ENCODE peak calls at places on chromosomes 13 and 19, in seven cellular contexts. M is choroid plexus epithelial cell, P is AG09319, W is SK-N-SH, V is ovary, K is neural progenitor cell, T is K562. Q is an unnamed sample.

GRCh38 chr13:98997738-98998641 is 20.1 kb upstream of the DOCK9 start:
- DNase-seq in P (no peak), V (no peak), W (no peak), K (no peak), M (no peak), T (no peak), Q (no peak)

GRCh38 chr13:46085737-46086136 is 19.1 kb downstream of the CPB2 start:
- DNase-seq in T (no peak), P (no peak), K (no peak), M (no peak), V (no peak), W (no peak), Q (no peak)

GRCh38 chr13:21124853-21125252 is 51.5 kb downstream of the SKA3 start:
- DNase-seq in V (no peak), M (peak), W (peak), K (peak), P (no peak), T (no peak), Q (peak)

GRCh38 chr19:48719263-48720171 is at the start of gene MAMSTR:
- DNase-seq in P (no peak), K (no peak), M (no peak), V (peak), T (no peak), W (no peak), Q (no peak)

GRCh38 chr19:5150902-5151741 is 182.2 kb downstream of the KDM4B start:
- DNase-seq in M (no peak), P (no peak), W (peak), V (no peak), K (no peak), T (no peak), Q (no peak)

GRCh38 chr13:35917252-35917941 is 213.8 kb downstream of the DCLK1 start:
- DNase-seq in P (no peak), W (no peak), K (no peak), M (peak), T (no peak), V (no peak), Q (no peak)

GRCh38 chr19:19459707-19460251 is 54.3 kb downstream of the GATAD2A start:
- DNase-seq in P (no peak), V (no peak), W (no peak), K (no peak), M (peak), T (peak), Q (no peak)

GRCh38 chr19:6214881-6215541 is 64.8 kb downstream of the MLLT1 start:
- DNase-seq in K (no peak), M (no peak), P (no peak), V (peak), T (no peak), W (no peak), Q (no peak)

GRCh38 chr19:55690109-55690768 is 15.2 kb downstream of the EPN1 start:
- DNase-seq in T (no peak), W (no peak), V (no peak), M (no peak), P (no peak), K (no peak), Q (no peak)

GRCh38 chr19:15280048-15280725 is 47.9 kb upstream of the EPHX3 start:
- DNase-seq in W (no peak), M (no peak), P (no peak), T (no peak), K (no peak), V (no peak), Q (no peak)

GRCh38 chr13:63842102-63842501 is 2426.5 kb upstream of the PCDH20 start:
- DNase-seq in T (no peak), W (no peak), K (no peak), P (no peak), V (no peak), M (no peak), Q (no peak)
- TF ChIP-seq CTCF in T (no peak), W (no peak), K (no peak), P (no peak), V (no peak), M (no peak), Q (no peak)

DNA sequence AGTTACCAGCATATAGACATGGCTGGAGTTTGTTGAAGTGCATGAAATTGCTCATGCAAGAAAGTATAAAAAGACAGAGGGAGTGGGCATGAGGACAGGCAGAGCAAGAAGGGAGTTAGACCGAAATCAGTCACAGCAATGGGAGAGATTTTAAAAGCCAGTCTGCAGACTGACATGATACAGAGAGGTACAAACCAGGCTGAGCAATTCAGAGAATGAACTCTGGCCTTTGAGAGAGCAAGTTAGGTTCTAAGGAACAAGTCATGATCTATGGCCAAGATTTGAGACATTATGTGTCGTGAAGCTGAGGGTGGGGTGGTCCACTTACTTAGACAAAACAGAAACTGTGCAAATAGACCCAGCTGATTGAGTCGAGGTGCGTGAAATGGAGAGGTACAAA is 93.4 kb upstream of the TSC22D1 start:
- DNase-seq in P (no peak), V (no peak), K (no peak), M (no peak), T (no peak), W (no peak), Q (no peak)
- TF ChIP-seq CTCF in P (no peak), V (no peak), K (no peak), M (no peak), T (no peak), W (no peak), Q (no peak)

DNA sequence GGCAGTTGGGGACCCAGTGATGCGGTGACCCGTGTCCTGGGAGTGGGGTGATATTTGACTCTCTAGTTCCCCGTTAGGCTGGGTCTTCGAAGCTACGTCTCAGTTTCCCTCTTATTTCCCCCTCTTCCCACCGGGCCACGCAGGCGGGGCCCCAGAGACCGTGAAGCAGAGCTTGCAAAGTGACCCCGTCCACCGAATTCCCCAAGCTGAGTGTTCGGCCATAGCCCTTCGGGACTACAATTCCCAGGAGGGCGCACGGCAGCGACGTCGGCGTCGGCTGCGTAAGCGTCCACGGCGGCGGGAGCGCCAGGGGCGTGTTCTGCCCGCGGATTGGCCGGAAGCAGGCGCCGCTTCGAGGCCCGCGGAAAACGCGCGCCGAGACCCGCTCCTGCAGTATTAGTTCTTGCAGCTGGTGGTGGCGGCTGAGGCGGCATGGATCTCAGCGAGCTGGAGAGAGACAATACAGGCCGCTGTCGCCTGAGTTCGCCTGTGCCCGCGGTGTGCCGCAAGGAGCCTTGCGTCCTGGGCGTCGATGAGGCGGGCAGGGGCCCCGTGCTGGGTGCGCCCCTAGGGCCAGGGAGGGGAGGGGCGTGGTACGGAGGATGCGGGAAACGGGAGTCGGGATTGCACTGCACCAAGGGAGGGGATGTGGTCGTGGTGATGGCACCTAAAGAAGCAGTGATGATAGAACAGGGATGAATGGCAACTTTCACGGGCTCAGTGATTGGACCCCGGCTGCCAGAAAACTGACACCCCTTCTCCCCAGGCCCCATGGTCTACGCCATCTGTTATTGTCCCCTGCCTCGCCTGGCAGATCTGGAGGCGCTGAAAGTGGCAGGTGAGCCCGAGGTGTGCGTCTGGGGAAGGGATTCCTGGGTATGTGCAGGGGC is at the start of gene RNASEH2A:
- DNase-seq in M (peak), P (peak), T (peak), V (peak), K (peak), W (peak), Q (peak)
- TF ChIP-seq CTCF in M (no peak), P (no peak), T (no peak), V (no peak), K (peak), W (no peak), Q (no peak)

GRCh38 chr19:9836021-9836420 is 903 bp downstream of the PIN1 start:
- DNase-seq in P (no peak), K (no peak), W (peak), T (peak), V (no peak), M (peak), Q (no peak)
- TF ChIP-seq CTCF in P (no peak), K (no peak), W (no peak), T (no peak), V (no peak), M (no peak), Q (no peak)

GRCh38 chr19:35141627-35142401 is 1.2 kb upstream of the FXYD7 start:
- DNase-seq in M (no peak), T (peak), P (no peak), W (no peak), V (peak), K (peak), Q (no peak)
- TF ChIP-seq CTCF in M (no peak), T (no peak), P (no peak), W (peak), V (no peak), K (no peak), Q (no peak)